ENCODE peak calls at places on chromosomes 13 and 19, in four cellular contexts. X, H, L and M are unnamed samples.

GRCh38 chr19:7924651-7925170 is 1.2 kb downstream of the CTXN1 start:
- DNase-seq in X (no peak), H (no peak), L (peak), M (no peak)

GRCh38 chr13:26468203-26468602 is 89.3 kb upstream of the WASF3 start:
- DNase-seq in X (no peak), H (peak), L (no peak), M (no peak)

GRCh38 chr13:98961204-98962105 is 16.4 kb downstream of the DOCK9 start:
- DNase-seq in X (no peak), H (no peak), L (no peak), M (no peak)

GRCh38 chr13:102838273-102838672 is 7.6 kb upstream of the ERCC5 start:
- DNase-seq in X (peak), H (no peak), L (no peak), M (no peak)

GRCh38 chr19:12787458-12787857 is 3.8 kb upstream of the JUNB start:
- DNase-seq in X (no peak), H (no peak), L (no peak), M (no peak)

GRCh38 chr13:60981407-60981806 is 434.2 kb downstream of the PCDH20 start:
- DNase-seq in X (no peak), H (no peak), L (no peak), M (no peak)

GRCh38 chr19:38838208-38838985 is 6.8 kb upstream of the ECH1 start:
- DNase-seq in X (no peak), H (no peak), L (no peak), M (peak)

GRCh38 chr19:7888145-7888825 is at the start of gene LRRC8E:
- DNase-seq in X (peak), H (no peak), L (peak), M (no peak)

GRCh38 chr13:27830010-27830409 is 37.7 kb downstream of the GSX1 start:
- DNase-seq in X (no peak), H (no peak), L (peak), M (no peak)

GRCh38 chr13:52029569-52029968 is 5.1 kb downstream of the UTP14C start:
- DNase-seq in X (no peak), H (no peak), L (no peak), M (no peak)

GRCh38 chr13:37473035-37473434 is 125.5 kb downstream of the POSTN start:
- DNase-seq in X (no peak), H (no peak), L (peak), M (no peak)

GRCh38 chr13:30600470-30600869 is 17.2 kb upstream of the USPL1 start:
- DNase-seq in X (no peak), H (no peak), L (no peak), M (no peak)

GRCh38 chr19:29019403-29019802 is 193.5 kb downstream of the UQCRFS1 start:
- DNase-seq in X (no peak), H (no peak), L (no peak), M (no peak)

GRCh38 chr19:46745521-46746280 is at the start of gene FKRP:
- DNase-seq in X (no peak), H (no peak), L (peak), M (no peak)

GRCh38 chr13:26051231-26052135 is at the start of gene SHISA2:
- DNase-seq in X (peak), H (no peak), L (peak), M (no peak)

GRCh38 chr19:35320285-35320706 is 8.7 kb upstream of the CD22 start:
- DNase-seq in X (no peak), H (no peak), L (no peak), M (no peak)

GRCh38 chr13:74794582-74794981 is 660.4 kb upstream of the KLF12 start:
- DNase-seq in X (no peak), H (no peak), L (peak), M (no peak)

GRCh38 chr19:12194827-12195500 is 32.1 kb downstream of the ZNF136 start:
- DNase-seq in X (peak), H (no peak), L (peak), M (peak)

GRCh38 chr19:5586300-5587070 is 18.7 kb upstream of the TINCR start:
- DNase-seq in X (no peak), H (no peak), L (no peak), M (no peak)

GRCh38 chr13:51501096-51501495 is 48.3 kb upstream of the INTS6 start:
- DNase-seq in X (peak), H (no peak), L (no peak), M (no peak)

GRCh38 chr19:4081441-4082129 is 14.9 kb upstream of the ZBTB7A start:
- DNase-seq in X (no peak), H (no peak), L (peak), M (no peak)

GRCh38 chr19:43422000-43422688 is 7.5 kb downstream of the TEX101 start:
- DNase-seq in X (no peak), H (no peak), L (no peak), M (no peak)

DNA sequence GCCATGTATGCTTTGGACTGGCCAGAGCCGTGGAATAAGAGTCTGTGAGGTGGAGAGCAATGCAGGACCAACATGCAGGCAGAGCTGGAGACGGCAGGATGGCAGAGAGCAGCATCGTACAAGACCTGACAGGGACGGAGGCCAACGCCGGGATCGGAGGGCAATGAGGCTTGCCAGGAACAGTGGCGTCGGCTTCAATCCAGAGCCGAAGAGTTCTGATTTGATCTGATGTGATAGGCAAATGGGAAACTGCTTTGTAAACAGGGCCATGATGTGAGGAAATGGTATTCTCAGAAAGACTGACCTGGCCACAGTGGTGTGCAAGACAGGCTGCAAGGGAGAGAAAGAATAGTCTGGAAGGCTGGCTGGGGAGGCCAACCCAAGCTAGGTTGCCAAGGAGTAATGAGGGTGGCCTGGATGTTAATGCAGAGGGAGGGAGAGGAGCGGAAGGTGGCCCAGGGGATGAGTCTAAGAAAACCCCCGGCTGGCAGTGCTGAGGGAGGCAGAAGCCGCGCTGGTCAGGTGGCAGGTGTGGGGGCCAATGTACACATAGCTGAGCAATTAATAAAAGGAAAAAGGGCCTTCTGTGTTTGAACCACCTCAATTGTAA is 26.7 kb downstream of the RCBTB2 start:
- DNase-seq in X (no peak), H (no peak), L (no peak), M (no peak)
- H3K27ac ChIP-seq in X (peak), H (peak), L (peak), M (peak)

GRCh38 chr19:10111405-10111811 is at the start of gene P2RY11:
- DNase-seq in X (no peak), H (no peak), L (no peak), M (no peak)
- H3K27ac ChIP-seq in X (no peak), H (no peak), L (peak), M (no peak)

GRCh38 chr13:113562085-113562749 is 22.3 kb upstream of the TFDP1 start:
- DNase-seq in X (peak), H (peak), L (peak), M (no peak)
- H3K27ac ChIP-seq in X (no peak), H (no peak), L (no peak), M (no peak)

GRCh38 chr19:11035441-11036377 is 53.6 kb upstream of the LDLR start:
- DNase-seq in X (peak), H (no peak), L (peak), M (peak)

GRCh38 chr19:11033763-11034162 is 55.5 kb upstream of the LDLR start:
- DNase-seq in X (no peak), H (no peak), L (no peak), M (no peak)

GRCh38 chr19:11034449-11035213 is 54.6 kb upstream of the LDLR start:
- DNase-seq in X (no peak), H (no peak), L (no peak), M (no peak)

GRCh38 chr19:11031421-11032070 is 57.7 kb upstream of the LDLR start:
- DNase-seq in X (no peak), H (no peak), L (no peak), M (no peak)

GRCh38 chr19:11033251-11033650 is 56.0 kb upstream of the LDLR start:
- DNase-seq in X (no peak), H (no peak), L (no peak), M (no peak)
- H3K27ac ChIP-seq in X (no peak), H (no peak), L (no peak), M (no peak)

GRCh38 chr13:32038353-32038752 is 6.8 kb downstream of the FRY start:
- DNase-seq in X (no peak), H (no peak), L (no peak), M (no peak)

GRCh38 chr13:32040052-32040642 is 8.6 kb downstream of the FRY start:
- DNase-seq in X (no peak), H (no peak), L (no peak), M (no peak)

GRCh38 chr13:32039488-32040013 is 8.0 kb downstream of the FRY start:
- DNase-seq in X (peak), H (no peak), L (no peak), M (no peak)

GRCh38 chr13:32037471-32037870 is 5.9 kb downstream of the FRY start:
- DNase-seq in X (no peak), H (no peak), L (no peak), M (no peak)

GRCh38 chr13:32039056-32039455 is 7.5 kb downstream of the FRY start:
- DNase-seq in X (peak), H (no peak), L (no peak), M (no peak)
- H3K27ac ChIP-seq in X (peak), H (no peak), L (no peak), M (no peak)

GRCh38 chr19:49689133-49690072 is at the start of gene ADM5:
- DNase-seq in X (no peak), H (no peak), L (peak), M (no peak)
- H3K27ac ChIP-seq in X (no peak), H (peak), L (peak), M (no peak)

DNA sequence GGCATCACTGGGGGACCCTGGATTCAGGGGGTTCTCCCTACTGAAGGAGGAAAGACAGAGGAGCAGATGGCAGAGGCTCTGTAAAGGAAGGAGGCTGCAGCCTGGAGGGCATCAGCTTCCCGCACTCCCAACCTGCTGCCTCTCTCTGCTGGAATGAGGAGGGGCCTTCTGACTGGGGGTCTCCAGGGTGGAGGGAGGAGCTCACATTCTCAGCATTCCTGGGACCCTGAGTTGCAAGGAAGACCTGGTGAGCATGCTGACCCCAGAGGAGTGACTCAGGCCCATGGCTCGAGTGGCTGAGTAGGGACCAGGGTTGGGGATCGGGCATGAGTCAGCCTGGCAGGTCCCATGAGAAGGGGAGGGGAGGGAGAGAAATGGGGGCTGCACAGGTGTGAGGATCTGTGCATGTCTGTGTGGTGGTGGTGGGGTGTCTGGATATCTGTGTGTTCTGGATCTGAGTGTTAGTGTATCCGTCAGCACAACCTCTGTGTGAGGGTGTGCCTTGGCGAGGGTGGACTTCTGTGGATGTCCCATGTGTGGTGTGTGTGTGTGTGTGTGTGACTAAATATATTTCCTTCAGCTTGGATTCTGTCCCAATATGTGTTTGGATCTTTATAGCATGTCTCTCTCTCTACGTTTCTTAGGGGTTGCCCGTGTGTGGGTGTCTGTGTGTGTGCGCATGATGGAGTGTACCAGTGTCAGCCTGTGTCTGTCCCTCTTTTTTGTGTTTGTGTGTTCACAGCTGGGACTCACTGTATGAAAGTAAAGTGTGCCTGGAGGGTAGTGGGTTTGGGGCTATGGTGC is 4.6 kb downstream of the AXL start:
- DNase-seq in X (peak), H (no peak), L (peak), M (no peak)
- H3K27ac ChIP-seq in X (peak), H (peak), L (peak), M (peak)

DNA sequence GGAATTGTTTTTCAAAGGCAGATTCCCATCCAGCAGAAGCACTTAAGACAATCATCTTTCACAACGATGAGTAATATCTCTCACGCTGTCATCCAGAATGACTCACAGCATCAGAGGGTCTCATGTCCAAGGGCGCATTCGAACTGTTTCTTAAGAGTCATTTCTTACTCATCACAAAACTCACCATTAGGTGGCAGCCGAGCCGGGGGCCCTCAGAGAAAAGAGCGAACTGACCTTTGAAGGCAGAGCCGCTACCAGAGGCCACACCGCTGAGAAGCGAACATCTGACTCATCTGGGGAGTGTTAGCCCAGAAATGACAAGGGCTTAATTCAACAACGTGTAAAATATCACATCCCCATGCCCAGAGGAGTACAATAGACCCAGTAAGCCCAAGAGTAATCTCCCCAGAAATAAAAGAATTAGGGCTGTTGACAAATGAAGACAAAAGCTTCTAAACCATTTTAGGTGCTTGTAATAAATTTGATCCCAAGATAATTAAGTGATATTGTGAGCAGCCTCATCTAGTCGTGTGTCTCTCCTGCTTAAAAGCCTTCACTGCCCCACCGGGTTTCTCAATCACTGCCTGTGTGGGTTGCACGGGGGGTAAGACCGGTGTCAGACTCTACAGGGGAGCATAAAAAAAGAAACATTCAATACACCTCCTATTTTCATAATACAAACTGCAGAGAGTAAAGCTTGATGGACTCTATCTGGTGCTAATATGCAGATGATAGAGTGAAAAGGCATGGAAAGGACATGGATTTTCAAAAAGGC is 96.2 kb downstream of the CYSLTR2 start:
- DNase-seq in X (peak), H (peak), L (peak), M (peak)
- H3K27ac ChIP-seq in X (no peak), H (peak), L (no peak), M (peak)

GRCh38 chr19:18460313-18460712 is 22.4 kb upstream of the ISYNA1 start:
- DNase-seq in X (peak), H (no peak), L (no peak), M (no peak)
- H3K27ac ChIP-seq in X (peak), H (peak), L (no peak), M (peak)

DNA sequence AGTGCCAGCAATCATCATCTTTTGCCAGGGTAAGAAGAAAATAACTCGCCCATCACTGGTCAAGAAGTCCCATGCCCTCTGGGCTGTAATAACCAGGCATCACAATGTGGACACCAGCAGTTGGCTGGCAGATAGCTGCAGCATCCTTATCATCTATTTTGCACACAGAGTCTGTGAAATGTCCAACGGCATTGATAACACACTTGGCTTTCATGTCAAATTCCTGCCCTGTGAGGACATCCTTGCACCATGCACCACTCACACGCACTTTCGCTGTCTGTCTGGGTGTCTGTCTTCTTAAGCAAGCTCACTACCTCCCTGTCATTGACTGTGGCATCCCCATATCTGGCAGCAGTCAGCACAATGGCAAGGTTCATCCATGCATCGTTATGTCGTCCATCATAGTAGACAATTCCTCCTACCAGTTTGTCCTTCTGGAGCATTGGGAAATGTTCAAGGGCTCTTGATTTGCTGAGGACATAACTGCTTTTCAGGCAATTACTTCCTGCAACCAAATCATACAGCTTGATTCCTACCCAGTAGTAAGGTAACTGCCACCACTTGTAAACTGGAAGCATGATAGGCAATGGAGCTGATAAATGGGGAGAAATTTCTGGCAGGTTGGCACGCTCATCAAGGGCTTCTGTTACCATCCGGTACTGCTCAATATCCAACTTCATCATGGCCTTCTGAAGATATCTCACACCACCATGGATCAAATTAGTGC is 6.8 kb upstream of the ZSCAN5A start:
- DNase-seq in X (no peak), H (no peak), L (no peak), M (no peak)
- H3K27ac ChIP-seq in X (no peak), H (no peak), L (no peak), M (no peak)